ENCODE peak calls at places on chromosomes 11 and 22, in five cellular contexts. Q, L, R, P and O are unnamed samples.

GRCh38 chr11:128548655-128549255 is 38.6 kb downstream of the ETS1 start:
- DNase-seq in Q (peak; percentile 84), L (no peak), R (no peak), P (peak; percentile 90), O (peak; percentile 74)

GRCh38 chr11:41613321-41613720 is 153.9 kb upstream of the LRRC4C start:
- DNase-seq in Q (no peak), L (no peak), R (no peak), P (no peak), O (no peak)

GRCh38 chr22:19845369-19845722 is 9.3 kb downstream of the GNB1L start:
- DNase-seq in Q (no peak), L (no peak), R (no peak), P (no peak), O (no peak)

GRCh38 chr11:2550606-2550970 is 105.8 kb downstream of the KCNQ1 start:
- DNase-seq in Q (no peak), L (no peak), R (no peak), P (peak; percentile 63), O (peak; percentile 35)

GRCh38 chr11:57566564-57567209 is 785 bp downstream of the UBE2L6 start:
- DNase-seq in Q (no peak), L (no peak), R (no peak), P (no peak), O (no peak)

GRCh38 chr11:19903620-19904069 is 191.0 kb downstream of the NAV2 start:
- DNase-seq in Q (peak; percentile 85), L (peak; percentile 64), R (peak; percentile 66), P (peak; percentile 87), O (no peak)

GRCh38 chr11:77088236-77089003 is 14.2 kb upstream of the OMP start:
- DNase-seq in Q (no peak), L (no peak), R (no peak), P (peak; percentile 54), O (peak; percentile 50)

GRCh38 chr22:24086310-24086709 is 75.2 kb downstream of the CABIN1 start:
- DNase-seq in Q (no peak), L (no peak), R (no peak), P (peak; percentile 29), O (no peak)

GRCh38 chr11:92314499-92314898 is 89.9 kb downstream of the FAT3 start:
- DNase-seq in Q (no peak), L (no peak), R (no peak), P (no peak), O (no peak)

GRCh38 chr11:126602349-126602940 is 247.0 kb downstream of the ST3GAL4 start:
- DNase-seq in Q (no peak), L (no peak), R (no peak), P (no peak), O (no peak)

GRCh38 chr11:31397239-31397834 is 27.7 kb downstream of the DNAJC24 start:
- DNase-seq in Q (no peak), L (no peak), R (no peak), P (no peak), O (no peak)

GRCh38 chr11:35035894-35036408 is 103.0 kb upstream of the CD44 start:
- DNase-seq in Q (no peak), L (peak; percentile 49), R (no peak), P (no peak), O (no peak)

GRCh38 chr11:15629690-15630321 is 515.1 kb downstream of the INSC start:
- DNase-seq in Q (peak; percentile 56), L (no peak), R (no peak), P (no peak), O (no peak)

GRCh38 chr22:40499187-40499753 is 128.9 kb downstream of the SGSM3 start:
- DNase-seq in Q (no peak), L (peak; percentile 90), R (no peak), P (no peak), O (no peak)

GRCh38 chr22:37674951-37675929 is at the start of gene LGALS1:
- DNase-seq in Q (no peak), L (peak; percentile 98), R (no peak), P (peak; percentile 99), O (peak; percentile 98)

GRCh38 chr22:29517215-29517908 is 36.2 kb downstream of the THOC5 start:
- DNase-seq in Q (no peak), L (no peak), R (no peak), P (no peak), O (no peak)

GRCh38 chr11:75745807-75746206 is 22.8 kb upstream of the DGAT2 start:
- DNase-seq in Q (no peak), L (no peak), R (no peak), P (no peak), O (no peak)

GRCh38 chr11:975824-976223 is 50.2 kb downstream of the AP2A2 start:
- DNase-seq in Q (peak; percentile 37), L (peak; percentile 4), R (no peak), P (no peak), O (no peak)

GRCh38 chr22:48827228-48827810 is 1000.4 kb downstream of the BRD1 start:
- DNase-seq in Q (no peak), L (no peak), R (no peak), P (no peak), O (peak; percentile 65)

GRCh38 chr22:48154169-48154942 is 1391.9 kb downstream of the TBC1D22A start:
- DNase-seq in Q (no peak), L (no peak), R (no peak), P (no peak), O (no peak)

GRCh38 chr11:101063706-101064105 is 65.9 kb downstream of the PGR start:
- DNase-seq in Q (no peak), L (no peak), R (no peak), P (no peak), O (no peak)

GRCh38 chr11:11075515-11076171 is 217.8 kb upstream of the ZBED5 start:
- DNase-seq in Q (no peak), L (no peak), R (no peak), P (no peak), O (no peak)

GRCh38 chr22:19753996-19754700 is 6.4 kb upstream of the TBX1 start:
- DNase-seq in Q (no peak), L (no peak), R (no peak), P (no peak), O (no peak)

GRCh38 chr11:46529086-46529905 is 64.5 kb downstream of the AMBRA1 start:
- DNase-seq in Q (peak; percentile 74), L (no peak), R (peak; percentile 59), P (peak; percentile 77), O (peak; percentile 82)

GRCh38 chr22:31244044-31244942 is 32.2 kb downstream of the LIMK2 start:
- DNase-seq in Q (no peak), L (peak; percentile 51), R (no peak), P (no peak), O (no peak)

GRCh38 chr11:81253226-81253625 is 1480.4 kb downstream of the FAM181B start:
- DNase-seq in Q (no peak), L (no peak), R (no peak), P (no peak), O (no peak)

GRCh38 chr11:27228891-27229290 is 134.1 kb downstream of the CCDC34 start:
- DNase-seq in Q (no peak), L (no peak), R (no peak), P (no peak), O (no peak)

GRCh38 chr11:15113381-15113780 is 1.3 kb upstream of the INSC start:
- DNase-seq in Q (no peak), L (no peak), R (no peak), P (no peak), O (no peak)

GRCh38 chr11:111429066-111429506 is 50.0 kb upstream of the POU2AF1 start:
- DNase-seq in Q (peak; percentile 64), L (no peak), R (no peak), P (peak; percentile 81), O (peak; percentile 87)
- TF ChIP-seq CTCF in Q (peak; percentile 91), L (peak; percentile 66), R (peak; percentile 59), P (peak; percentile 49), O (peak; percentile 31)

GRCh38 chr11:108973402-108974119 is 308.7 kb downstream of the DDX10 start:
- DNase-seq in Q (no peak), L (peak; percentile 39), R (no peak), P (no peak), O (no peak)

GRCh38 chr11:108966978-108967377 is 302.1 kb downstream of the DDX10 start:
- DNase-seq in Q (no peak), L (no peak), R (no peak), P (no peak), O (no peak)

GRCh38 chr11:108967571-108967970 is 302.7 kb downstream of the DDX10 start:
- DNase-seq in Q (no peak), L (no peak), R (no peak), P (peak; percentile 65), O (no peak)

GRCh38 chr11:108966206-108966605 is 301.3 kb downstream of the DDX10 start:
- DNase-seq in Q (no peak), L (no peak), R (no peak), P (no peak), O (no peak)

GRCh38 chr11:108970221-108970991 is 305.5 kb downstream of the DDX10 start:
- DNase-seq in Q (no peak), L (no peak), R (no peak), P (no peak), O (no peak)
- TF ChIP-seq CTCF in Q (no peak), L (no peak), R (no peak), P (no peak), O (no peak)

GRCh38 chr22:38935616-38936015 is 21.8 kb upstream of the APOBEC3A start:
- DNase-seq in Q (no peak), L (no peak), R (no peak), P (no peak), O (no peak)
- TF ChIP-seq CTCF in Q (no peak), L (no peak), R (no peak), P (no peak), O (no peak)

GRCh38 chr11:68424101-68424632 is 36.4 kb upstream of the PPP6R3 start:
- DNase-seq in Q (no peak), L (no peak), R (no peak), P (no peak), O (no peak)
- TF ChIP-seq CTCF in Q (no peak), L (no peak), R (no peak), P (no peak), O (no peak)

GRCh38 chr22:35543702-35544101 is 3.1 kb downstream of the RASD2 start:
- DNase-seq in Q (no peak), L (no peak), R (no peak), P (no peak), O (no peak)

GRCh38 chr22:35542157-35542971 is 1.7 kb downstream of the RASD2 start:
- DNase-seq in Q (no peak), L (no peak), R (no peak), P (no peak), O (no peak)

GRCh38 chr22:35544189-35544588 is 3.6 kb downstream of the RASD2 start:
- DNase-seq in Q (no peak), L (no peak), R (no peak), P (no peak), O (no peak)

GRCh38 chr22:35541254-35541748 is 670 bp downstream of the RASD2 start:
- DNase-seq in Q (no peak), L (no peak), R (no peak), P (no peak), O (no peak)

DNA sequence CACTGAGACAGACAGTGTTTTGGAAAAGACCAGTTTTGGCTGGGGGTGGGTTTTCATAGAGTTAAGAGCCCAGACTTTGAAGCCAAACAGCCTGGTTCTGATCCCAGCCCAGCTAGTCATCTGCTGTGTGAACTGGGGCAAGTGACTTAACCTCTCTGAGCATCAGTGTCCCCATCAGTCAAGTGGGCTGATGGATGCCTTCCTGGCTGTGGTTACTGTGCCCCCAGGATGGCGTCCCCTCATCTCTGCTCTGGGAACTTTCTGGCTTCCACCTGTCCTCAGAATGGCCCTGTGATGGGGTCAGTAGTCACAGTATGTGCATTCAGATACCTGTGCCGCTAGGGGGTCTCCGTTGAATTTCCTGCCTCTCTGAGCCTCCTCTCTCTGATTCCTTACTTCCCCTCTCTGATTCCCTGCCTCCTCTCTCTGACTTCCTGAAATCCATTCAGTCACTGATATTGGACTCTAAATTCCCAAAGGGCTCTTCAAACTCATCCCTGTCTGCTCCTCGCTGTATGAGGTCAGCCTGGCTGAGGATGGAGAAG is 2.4 kb downstream of the RASD2 start:
- DNase-seq in Q (no peak), L (no peak), R (no peak), P (no peak), O (no peak)
- TF ChIP-seq CTCF in Q (no peak), L (no peak), R (no peak), P (no peak), O (no peak)